ENCODE peak calls at places on chromosome 15, in eight cellular contexts. One of them, this sample, is unnamed.

GRCh38 chr15:34754674-34755418 is at the start of gene GJD2:
- DNase-seq in CD8-positive, alpha-beta T cell: no peak
- DNase-seq in breast epithelium: no peak
- DNase-seq in WERI-Rb-1: peak
- DNase-seq in GM12865: no peak
- DNase-seq in upper lobe of right lung: no peak
- DNase-seq in mucosa of descending colon: no peak
- DNase-seq in HCT116: no peak
- DNase-seq in this sample: no peak

GRCh38 chr15:93026359-93026758 is 62.7 kb downstream of the RGMA start:
- DNase-seq in mucosa of descending colon: no peak
- DNase-seq in upper lobe of right lung: no peak
- DNase-seq in WERI-Rb-1: no peak
- DNase-seq in HCT116: no peak
- DNase-seq in breast epithelium: no peak
- DNase-seq in CD8-positive, alpha-beta T cell: no peak
- DNase-seq in GM12865: no peak
- DNase-seq in this sample: no peak

GRCh38 chr15:43404130-43404529 is 33.2 kb downstream of the TUBGCP4 start:
- DNase-seq in breast epithelium: no peak
- DNase-seq in GM12865: no peak
- DNase-seq in HCT116: no peak
- DNase-seq in CD8-positive, alpha-beta T cell: no peak
- DNase-seq in WERI-Rb-1: no peak
- DNase-seq in mucosa of descending colon: no peak
- DNase-seq in upper lobe of right lung: no peak
- DNase-seq in this sample: no peak

GRCh38 chr15:60612400-60613048 is 133.6 kb upstream of the ICE2 start:
- DNase-seq in CD8-positive, alpha-beta T cell: no peak
- DNase-seq in breast epithelium: no peak
- DNase-seq in mucosa of descending colon: no peak
- DNase-seq in upper lobe of right lung: no peak
- DNase-seq in GM12865: no peak
- DNase-seq in HCT116: no peak
- DNase-seq in WERI-Rb-1: no peak
- DNase-seq in this sample: no peak

GRCh38 chr15:58568157-58568571 is 136.4 kb downstream of the LIPC start:
- DNase-seq in WERI-Rb-1: no peak
- DNase-seq in GM12865: no peak
- DNase-seq in upper lobe of right lung: no peak
- DNase-seq in HCT116: no peak
- DNase-seq in CD8-positive, alpha-beta T cell: no peak
- DNase-seq in mucosa of descending colon: no peak
- DNase-seq in breast epithelium: no peak
- DNase-seq in this sample: no peak

GRCh38 chr15:28001641-28002040 is 97.5 kb downstream of the OCA2 start:
- DNase-seq in HCT116: no peak
- DNase-seq in CD8-positive, alpha-beta T cell: no peak
- DNase-seq in upper lobe of right lung: no peak
- DNase-seq in WERI-Rb-1: no peak
- DNase-seq in mucosa of descending colon: no peak
- DNase-seq in breast epithelium: no peak
- DNase-seq in GM12865: no peak
- DNase-seq in this sample: no peak

GRCh38 chr15:31440754-31441298 is 114.2 kb downstream of the KLF13 start:
- DNase-seq in breast epithelium: no peak
- DNase-seq in upper lobe of right lung: peak
- DNase-seq in CD8-positive, alpha-beta T cell: peak
- DNase-seq in mucosa of descending colon: peak
- DNase-seq in WERI-Rb-1: no peak
- DNase-seq in HCT116: no peak
- DNase-seq in GM12865: peak
- DNase-seq in this sample: no peak

GRCh38 chr15:101810905-101811304 is 1.1 kb upstream of the OR4F15 start:
- DNase-seq in mucosa of descending colon: no peak
- DNase-seq in upper lobe of right lung: no peak
- DNase-seq in breast epithelium: no peak
- DNase-seq in HCT116: no peak
- DNase-seq in WERI-Rb-1: no peak
- DNase-seq in CD8-positive, alpha-beta T cell: no peak
- DNase-seq in GM12865: peak
- DNase-seq in this sample: no peak

GRCh38 chr15:43187544-43188155 is 2.4 kb downstream of the CCNDBP1 start:
- DNase-seq in GM12865: peak
- DNase-seq in WERI-Rb-1: no peak
- DNase-seq in breast epithelium: no peak
- DNase-seq in HCT116: peak
- DNase-seq in CD8-positive, alpha-beta T cell: no peak
- DNase-seq in upper lobe of right lung: no peak
- DNase-seq in mucosa of descending colon: no peak
- DNase-seq in this sample: peak

GRCh38 chr15:67680645-67681044 is 138.1 kb downstream of the MAP2K5 start:
- DNase-seq in GM12865: no peak
- DNase-seq in WERI-Rb-1: peak
- DNase-seq in HCT116: no peak
- DNase-seq in upper lobe of right lung: no peak
- DNase-seq in breast epithelium: no peak
- DNase-seq in mucosa of descending colon: no peak
- DNase-seq in CD8-positive, alpha-beta T cell: no peak
- DNase-seq in this sample: no peak

GRCh38 chr15:78682693-78683410 is 41.8 kb upstream of the CHRNB4 start:
- DNase-seq in WERI-Rb-1: no peak
- DNase-seq in HCT116: no peak
- DNase-seq in GM12865: no peak
- DNase-seq in breast epithelium: no peak
- DNase-seq in mucosa of descending colon: no peak
- DNase-seq in upper lobe of right lung: no peak
- DNase-seq in CD8-positive, alpha-beta T cell: no peak
- DNase-seq in this sample: no peak

GRCh38 chr15:39743611-39744010 is 39.0 kb downstream of the FSIP1 start:
- DNase-seq in upper lobe of right lung: no peak
- DNase-seq in HCT116: no peak
- DNase-seq in WERI-Rb-1: no peak
- DNase-seq in GM12865: no peak
- DNase-seq in CD8-positive, alpha-beta T cell: no peak
- DNase-seq in mucosa of descending colon: no peak
- DNase-seq in breast epithelium: no peak
- DNase-seq in this sample: no peak

GRCh38 chr15:25763206-25763880 is 99.8 kb downstream of the ATP10A start:
- DNase-seq in GM12865: no peak
- DNase-seq in mucosa of descending colon: no peak
- DNase-seq in WERI-Rb-1: peak
- DNase-seq in CD8-positive, alpha-beta T cell: no peak
- DNase-seq in HCT116: no peak
- DNase-seq in upper lobe of right lung: no peak
- DNase-seq in breast epithelium: no peak
- DNase-seq in this sample: no peak

GRCh38 chr15:29750754-29751153 is 71.5 kb downstream of the TJP1 start:
- DNase-seq in breast epithelium: no peak
- DNase-seq in CD8-positive, alpha-beta T cell: no peak
- DNase-seq in mucosa of descending colon: no peak
- DNase-seq in GM12865: no peak
- DNase-seq in HCT116: no peak
- DNase-seq in upper lobe of right lung: no peak
- DNase-seq in WERI-Rb-1: no peak
- DNase-seq in this sample: no peak

GRCh38 chr15:31226011-31226410 is 100.6 kb upstream of the KLF13 start:
- DNase-seq in mucosa of descending colon: no peak
- DNase-seq in HCT116: no peak
- DNase-seq in breast epithelium: no peak
- DNase-seq in CD8-positive, alpha-beta T cell: no peak
- DNase-seq in upper lobe of right lung: no peak
- DNase-seq in GM12865: no peak
- DNase-seq in WERI-Rb-1: no peak
- DNase-seq in this sample: no peak

GRCh38 chr15:99409097-99409473 is 156.7 kb upstream of the MEF2A start:
- DNase-seq in breast epithelium: no peak
- DNase-seq in mucosa of descending colon: peak
- DNase-seq in WERI-Rb-1: peak
- DNase-seq in GM12865: peak
- DNase-seq in CD8-positive, alpha-beta T cell: peak
- DNase-seq in HCT116: peak
- DNase-seq in upper lobe of right lung: peak
- DNase-seq in this sample: no peak

GRCh38 chr15:64092075-64092820 is 1.4 kb downstream of the CIAO2A start:
- DNase-seq in mucosa of descending colon: no peak
- DNase-seq in upper lobe of right lung: no peak
- DNase-seq in CD8-positive, alpha-beta T cell: no peak
- DNase-seq in breast epithelium: no peak
- DNase-seq in HCT116: no peak
- DNase-seq in WERI-Rb-1: no peak
- DNase-seq in GM12865: peak
- DNase-seq in this sample: no peak

GRCh38 chr15:92733934-92734521 is 78.5 kb upstream of the FAM174B start:
- DNase-seq in HCT116: no peak
- DNase-seq in CD8-positive, alpha-beta T cell: peak
- DNase-seq in breast epithelium: no peak
- DNase-seq in mucosa of descending colon: no peak
- DNase-seq in WERI-Rb-1: no peak
- DNase-seq in upper lobe of right lung: peak
- DNase-seq in GM12865: no peak
- DNase-seq in this sample: no peak

DNA sequence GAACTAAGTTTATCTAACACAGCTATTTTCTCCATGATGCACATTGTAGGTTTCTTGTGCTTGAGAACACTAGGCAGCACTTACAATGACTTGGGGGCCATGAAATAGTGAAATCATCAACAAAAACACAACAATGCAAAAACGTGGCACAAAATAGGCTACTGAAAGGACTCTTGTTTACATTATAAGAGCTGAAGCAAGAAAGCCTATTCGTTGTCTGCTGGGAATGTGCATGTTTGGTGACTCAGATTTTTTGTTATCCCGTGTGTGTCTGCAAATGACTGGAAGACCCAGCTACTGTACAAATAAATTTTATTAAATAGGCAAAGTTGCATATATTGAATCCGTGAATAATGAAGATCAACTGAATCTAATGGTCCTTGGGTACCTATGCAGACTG is 85.0 kb downstream of the TCF12 start:
- DNase-seq in CD8-positive, alpha-beta T cell: no peak
- DNase-seq in upper lobe of right lung: no peak
- DNase-seq in breast epithelium: no peak
- DNase-seq in GM12865: no peak
- DNase-seq in mucosa of descending colon: no peak
- DNase-seq in HCT116: no peak
- DNase-seq in WERI-Rb-1: no peak
- DNase-seq in this sample: no peak
- H3K4me3 ChIP-seq in CD8-positive, alpha-beta T cell: no peak
- H3K4me3 ChIP-seq in upper lobe of right lung: no peak
- H3K4me3 ChIP-seq in breast epithelium: no peak
- H3K4me3 ChIP-seq in GM12865: no peak
- H3K4me3 ChIP-seq in mucosa of descending colon: no peak
- H3K4me3 ChIP-seq in HCT116: no peak
- H3K4me3 ChIP-seq in WERI-Rb-1: no peak
- H3K4me3 ChIP-seq in this sample: no peak

GRCh38 chr15:82943176-82943575 is 9.3 kb downstream of the HOMER2 start:
- DNase-seq in HCT116: no peak
- DNase-seq in mucosa of descending colon: no peak
- DNase-seq in breast epithelium: no peak
- DNase-seq in WERI-Rb-1: no peak
- DNase-seq in upper lobe of right lung: no peak
- DNase-seq in GM12865: no peak
- DNase-seq in CD8-positive, alpha-beta T cell: no peak
- DNase-seq in this sample: no peak
- TF ChIP-seq CTCF in HCT116: no peak
- TF ChIP-seq CTCF in mucosa of descending colon: no peak
- TF ChIP-seq CTCF in breast epithelium: no peak
- TF ChIP-seq CTCF in WERI-Rb-1: peak
- TF ChIP-seq CTCF in upper lobe of right lung: no peak
- TF ChIP-seq CTCF in GM12865: no peak
- TF ChIP-seq CTCF in CD8-positive, alpha-beta T cell: no peak
- TF ChIP-seq CTCF in this sample: no peak

DNA sequence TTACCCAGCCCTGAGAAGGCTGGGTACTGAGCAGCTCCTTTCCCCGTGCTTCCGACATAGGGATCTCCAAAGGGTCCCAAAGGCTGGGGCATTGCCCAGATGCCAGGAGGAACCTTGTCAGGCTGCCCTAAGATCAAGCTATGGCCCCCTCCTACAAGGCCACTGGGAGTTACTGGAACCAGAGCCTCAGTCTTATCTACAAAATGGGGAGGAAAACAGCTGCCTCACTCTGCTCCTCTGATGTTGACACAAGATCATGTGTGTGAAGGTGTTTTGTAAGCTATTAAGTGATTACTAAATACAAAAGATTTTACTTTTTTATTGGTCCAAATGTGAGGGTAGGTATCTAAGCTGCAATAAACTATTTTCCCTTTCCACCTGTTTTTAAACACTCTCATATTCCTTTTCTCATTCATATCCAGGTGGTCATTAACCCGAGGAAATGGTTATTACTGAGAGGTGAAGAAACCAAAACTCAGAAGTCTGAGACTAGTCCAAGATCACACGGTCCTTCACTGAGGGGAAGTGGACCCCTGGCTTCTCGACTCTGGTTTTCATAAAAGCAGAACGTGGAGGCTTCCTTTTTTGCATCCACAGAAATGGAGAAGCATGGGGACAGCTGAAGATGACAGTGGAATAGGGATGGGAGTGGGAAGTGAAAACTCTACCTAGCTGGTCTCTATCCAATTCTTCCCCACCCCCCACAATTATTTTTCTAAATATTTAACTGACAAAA is 1.7 kb downstream of the ARPIN start:
- DNase-seq in HCT116: no peak
- DNase-seq in CD8-positive, alpha-beta T cell: no peak
- DNase-seq in breast epithelium: no peak
- DNase-seq in GM12865: no peak
- DNase-seq in mucosa of descending colon: no peak
- DNase-seq in WERI-Rb-1: no peak
- DNase-seq in upper lobe of right lung: no peak
- DNase-seq in this sample: no peak
- H3K4me3 ChIP-seq in HCT116: no peak
- H3K4me3 ChIP-seq in CD8-positive, alpha-beta T cell: no peak
- H3K4me3 ChIP-seq in breast epithelium: no peak
- H3K4me3 ChIP-seq in GM12865: no peak
- H3K4me3 ChIP-seq in mucosa of descending colon: no peak
- H3K4me3 ChIP-seq in WERI-Rb-1: no peak
- H3K4me3 ChIP-seq in upper lobe of right lung: no peak
- H3K4me3 ChIP-seq in this sample: no peak

GRCh38 chr15:83657549-83657948 is 3.6 kb downstream of the ADAMTSL3 start:
- DNase-seq in GM12865: peak
- DNase-seq in breast epithelium: no peak
- DNase-seq in CD8-positive, alpha-beta T cell: no peak
- DNase-seq in upper lobe of right lung: no peak
- DNase-seq in HCT116: peak
- DNase-seq in mucosa of descending colon: no peak
- DNase-seq in WERI-Rb-1: no peak
- DNase-seq in this sample: no peak
- TF ChIP-seq CTCF in GM12865: peak
- TF ChIP-seq CTCF in breast epithelium: no peak
- TF ChIP-seq CTCF in CD8-positive, alpha-beta T cell: no peak
- TF ChIP-seq CTCF in upper lobe of right lung: peak
- TF ChIP-seq CTCF in HCT116: peak
- TF ChIP-seq CTCF in mucosa of descending colon: no peak
- TF ChIP-seq CTCF in WERI-Rb-1: peak
- TF ChIP-seq CTCF in this sample: peak

This sample was measured in HFF-Myc.